ENCODE peak calls at places on chromosome 10, in ten cellular contexts. V is A549, B is upper lobe of left lung, N is neural progenitor cell, Z is upper lobe of right lung, F is stomach, A is heart left ventricle, Y is thoracic aorta, Q is adrenal gland, C is ovary. U is an unnamed sample. For H3K9me3, the result is how much of the 10 kb centered on the place peaks cover.

GRCh38 chr10:129959544-129960492 is 4.3 kb downstream of the EBF3 start:
- DNase-seq in Z (no peak), A (peak), C (no peak), B (no peak), V (no peak), F (peak), Y (no peak), Q (no peak), N (peak), U (no peak)

GRCh38 chr10:104199567-104199966 is 32.6 kb downstream of the CFAP43 start:
- DNase-seq in V (no peak), C (no peak), Q (no peak), A (no peak), N (no peak), B (peak), Z (no peak), F (no peak), Y (no peak), U (no peak)

GRCh38 chr10:79488870-79489269 is 23.5 kb upstream of the EIF5AL1 start:
- DNase-seq in Z (no peak), B (no peak), F (no peak), V (no peak), C (no peak), N (no peak), A (no peak), Y (no peak), Q (no peak), U (no peak)

GRCh38 chr10:69961168-69961863 is 91.3 kb upstream of the MACROH2A2 start:
- DNase-seq in V (no peak), F (peak), Q (peak), A (no peak), C (no peak), Y (no peak), Z (no peak), N (peak), B (no peak), U (no peak)

GRCh38 chr10:43965033-43965917 is 316.6 kb upstream of the ZNF32 start:
- DNase-seq in Q (no peak), A (peak), N (no peak), C (no peak), V (no peak), Z (peak), B (no peak), F (no peak), Y (no peak), U (no peak)

GRCh38 chr10:34868589-34868988 is 53.5 kb upstream of the PARD3 start:
- DNase-seq in Q (no peak), F (no peak), V (no peak), C (no peak), Y (no peak), Z (no peak), B (no peak), N (no peak), A (no peak), U (no peak)

GRCh38 chr10:13143761-13144160 is 17.6 kb upstream of the MCM10 start:
- DNase-seq in Q (no peak), Z (no peak), V (no peak), N (no peak), A (no peak), Y (no peak), F (no peak), B (no peak), C (no peak), U (no peak)

GRCh38 chr10:24722676-24723385 is 856 bp downstream of the ARHGAP21 start:
- DNase-seq in B (peak), Q (peak), N (peak), A (peak), V (peak), F (peak), Y (no peak), Z (peak), C (peak), U (peak)

GRCh38 chr10:124917168-124917938 is 24.6 kb upstream of the ZRANB1 start:
- DNase-seq in F (peak), C (peak), B (peak), N (peak), Q (peak), Z (peak), V (peak), A (peak), Y (no peak), U (peak)

GRCh38 chr10:117362313-117362712 is 12.9 kb downstream of the PDZD8 start:
- DNase-seq in A (no peak), C (no peak), Q (no peak), B (no peak), Y (no peak), N (no peak), Z (no peak), F (no peak), V (no peak), U (no peak)

GRCh38 chr10:13560597-13560996 is 26.2 kb upstream of the PRPF18 start:
- DNase-seq in Q (no peak), C (no peak), F (no peak), Y (no peak), V (no peak), A (no peak), Z (no peak), B (no peak), N (no peak), U (no peak)

GRCh38 chr10:3924344-3924743 is 139.3 kb upstream of the KLF6 start:
- DNase-seq in Y (no peak), F (no peak), N (no peak), C (no peak), V (no peak), A (no peak), B (no peak), Z (no peak), Q (no peak), U (no peak)

GRCh38 chr10:62852961-62853702 is 37.0 kb upstream of the EGR2 start:
- DNase-seq in N (no peak), Q (no peak), F (no peak), Y (no peak), Z (no peak), B (no peak), V (no peak), A (no peak), C (no peak), U (no peak)

GRCh38 chr10:62853710-62854109 is 37.5 kb upstream of the EGR2 start:
- DNase-seq in F (no peak), Y (no peak), B (no peak), C (no peak), V (no peak), Z (no peak), N (no peak), A (no peak), Q (no peak), U (no peak)

GRCh38 chr10:62847433-62847832 is 31.3 kb upstream of the EGR2 start:
- DNase-seq in Z (no peak), C (no peak), F (no peak), Y (no peak), Q (no peak), V (no peak), N (no peak), B (no peak), A (no peak), U (no peak)

GRCh38 chr10:62850646-62851045 is 34.5 kb upstream of the EGR2 start:
- DNase-seq in Y (no peak), A (no peak), V (no peak), F (no peak), N (no peak), C (no peak), Q (no peak), Z (no peak), B (no peak), U (no peak)

GRCh38 chr10:62851449-62851848 is 35.3 kb upstream of the EGR2 start:
- DNase-seq in Q (no peak), B (no peak), Y (no peak), A (no peak), V (no peak), F (no peak), C (no peak), Z (no peak), N (peak), U (no peak)
- TF ChIP-seq CTCF in Q (no peak), B (peak), Y (no peak), A (no peak), V (peak), F (no peak), C (no peak), Z (peak), N (peak), U (no peak)

GRCh38 chr10:58253184-58253583 is 14.5 kb downstream of the IPMK start:
- DNase-seq in Y (no peak), N (no peak), F (no peak), Q (no peak), A (no peak), Z (no peak), V (no peak), C (no peak), B (no peak), U (no peak)
- H3K9me3 ChIP-seq in Y (under half), N (under half), F (under half), Q (under half), A (under half), Z (under half), V (under half), C (under half), B (under half), U (under half)

GRCh38 chr10:22415072-22415471 is 69.8 kb downstream of the SPAG6 start:
- DNase-seq in B (no peak), C (no peak), A (no peak), Z (no peak), N (no peak), F (no peak), V (no peak), Y (no peak), Q (no peak), U (no peak)

GRCh38 chr10:22426653-22427052 is 81.4 kb downstream of the SPAG6 start:
- DNase-seq in N (no peak), B (no peak), V (no peak), A (no peak), C (no peak), Q (no peak), Z (no peak), F (no peak), Y (no peak), U (no peak)

GRCh38 chr10:22417736-22418268 is 72.5 kb downstream of the SPAG6 start:
- DNase-seq in C (no peak), Q (no peak), N (no peak), V (no peak), F (no peak), B (no peak), Z (no peak), A (no peak), Y (no peak), U (no peak)

GRCh38 chr10:22420787-22421517 is 75.7 kb downstream of the SPAG6 start:
- DNase-seq in V (no peak), Z (no peak), C (no peak), A (no peak), Q (no peak), B (no peak), N (no peak), F (no peak), Y (no peak), U (no peak)
- TF ChIP-seq CTCF in V (peak), Z (peak), C (no peak), A (no peak), Q (peak), B (no peak), N (no peak), F (no peak), Y (no peak), U (peak)

GRCh38 chr10:18557960-18558359 is 93.4 kb downstream of the NSUN6 start:
- DNase-seq in A (no peak), Y (no peak), N (no peak), Q (no peak), C (no peak), B (no peak), F (no peak), Z (no peak), V (no peak), U (no peak)
- H3K9me3 ChIP-seq in A (under half), Y (under half), N (under half), Q (under half), C (under half), B (under half), F (under half), Z (under half), V (under half), U (under half)

GRCh38 chr10:17250736-17251135 is 22.7 kb downstream of the VIM start:
- DNase-seq in Q (no peak), B (no peak), V (no peak), Y (no peak), A (no peak), N (no peak), Z (no peak), C (no peak), F (no peak), U (no peak)

GRCh38 chr10:17244712-17245365 is 16.8 kb downstream of the VIM start:
- DNase-seq in F (no peak), Z (no peak), A (no peak), C (no peak), N (no peak), V (no peak), B (no peak), Q (no peak), Y (no peak), U (no peak)

GRCh38 chr10:17248964-17249363 is 20.9 kb downstream of the VIM start:
- DNase-seq in Y (no peak), V (no peak), C (no peak), Q (no peak), F (no peak), N (no peak), Z (no peak), B (no peak), A (no peak), U (no peak)

GRCh38 chr10:17247210-17247609 is 19.2 kb downstream of the VIM start:
- DNase-seq in N (no peak), F (no peak), B (no peak), Z (no peak), A (no peak), C (no peak), Q (no peak), V (no peak), Y (no peak), U (no peak)

DNA sequence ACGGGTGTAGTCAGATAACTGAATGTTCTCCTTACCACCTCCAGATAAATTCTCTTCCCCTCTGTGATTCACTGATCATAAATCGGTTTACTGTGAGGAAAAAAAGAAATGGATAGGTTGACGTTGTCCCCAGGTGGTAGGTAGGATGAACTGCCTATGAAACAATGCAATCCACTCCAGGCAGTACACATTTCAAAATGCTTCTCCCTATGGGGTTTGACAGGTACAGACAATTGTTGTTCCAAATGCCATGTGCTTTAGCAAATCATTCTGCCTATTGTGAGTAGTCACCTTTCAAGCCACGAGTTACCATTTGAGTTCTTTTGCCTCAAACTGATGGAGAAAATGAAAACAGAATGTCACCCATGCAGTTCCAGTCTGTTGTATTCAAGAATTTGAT is 21.8 kb downstream of the VIM start:
- DNase-seq in F (no peak), Y (no peak), Z (no peak), Q (no peak), C (no peak), A (no peak), B (no peak), N (peak), V (no peak), U (no peak)
- TF ChIP-seq CTCF in F (no peak), Y (no peak), Z (no peak), Q (no peak), C (no peak), A (no peak), B (no peak), N (peak), V (peak), U (peak)

DNA sequence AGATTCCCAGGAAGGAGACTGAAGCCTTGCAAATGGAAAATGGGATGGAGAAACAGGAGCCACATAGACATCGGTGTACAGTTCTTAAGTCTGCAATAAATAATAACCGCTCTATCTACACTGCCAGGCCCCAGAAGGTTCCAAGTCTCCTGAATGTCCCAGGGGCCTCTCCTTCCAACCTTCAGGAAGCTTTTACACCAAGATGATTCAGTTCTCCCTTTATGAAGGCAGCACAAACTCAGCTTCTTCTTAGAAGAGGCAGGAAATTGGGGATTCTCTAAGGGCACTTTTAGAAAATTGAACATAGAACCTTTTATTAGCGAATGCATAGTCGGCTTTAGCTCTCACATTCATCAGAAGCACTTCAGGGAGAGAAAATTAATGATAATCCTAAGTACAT is 130.8 kb upstream of the LYZL1 start:
- DNase-seq in V (no peak), C (no peak), A (no peak), Q (no peak), Y (no peak), N (no peak), F (no peak), B (no peak), Z (no peak), U (no peak)
- H3K9me3 ChIP-seq in V (under half), C (under half), A (under half), Q (under half), Y (under half), N (under half), F (under half), B (under half), Z (under half), U (under half)

DNA sequence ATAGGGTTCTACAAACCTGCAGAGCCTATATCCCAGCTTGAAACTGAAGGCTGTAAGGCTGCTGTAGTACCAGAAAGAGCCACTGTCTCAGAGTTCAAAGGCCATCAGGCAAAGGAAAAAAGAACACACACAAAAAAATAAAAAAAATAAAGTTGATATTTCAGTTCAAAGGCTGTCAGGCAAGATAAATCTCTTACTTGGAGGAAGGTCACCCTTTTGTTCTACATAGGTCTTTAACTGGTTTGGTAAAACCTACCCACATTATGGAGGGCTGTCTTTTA is 12.0 kb upstream of the TMEM26 start:
- DNase-seq in Z (no peak), Q (no peak), C (no peak), F (no peak), V (no peak), Y (no peak), B (no peak), A (no peak), N (no peak), U (no peak)
- TF ChIP-seq CTCF in Z (no peak), Q (peak), C (no peak), F (no peak), V (no peak), Y (no peak), B (no peak), A (no peak), N (no peak), U (no peak)

DNA sequence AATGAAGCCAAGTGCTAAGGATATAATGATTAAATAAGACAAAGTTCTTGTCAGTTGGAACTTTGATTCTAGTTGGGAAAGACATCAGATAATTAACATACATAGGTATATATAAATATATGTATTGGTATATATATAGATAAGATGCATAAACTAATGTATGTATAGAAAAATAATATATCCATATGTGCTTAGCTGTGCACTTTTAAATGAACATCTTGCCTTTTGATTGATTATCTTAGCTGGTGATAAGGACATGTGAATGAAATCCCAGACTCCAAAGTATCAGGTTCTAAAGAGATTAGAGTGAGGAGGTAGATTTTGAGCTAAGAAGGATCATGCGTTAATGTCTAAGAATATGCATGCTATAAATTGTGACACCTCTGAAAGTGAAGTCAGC is 357.6 kb downstream of the GFRA1 start:
- DNase-seq in Z (no peak), Q (no peak), C (no peak), V (no peak), Y (no peak), F (no peak), A (no peak), B (no peak), N (no peak), U (no peak)
- H3K9me3 ChIP-seq in Z (under half), Q (under half), C (under half), V (under half), Y (under half), F (under half), A (under half), B (under half), N (under half), U (under half)

GRCh38 chr10:16049050-16049449 is 188.7 kb upstream of the MINDY3 start:
- DNase-seq in C (no peak), A (no peak), N (no peak), V (no peak), B (no peak), Q (no peak), F (no peak), Z (no peak), Y (no peak), U (no peak)
- TF ChIP-seq CTCF in C (no peak), A (no peak), N (peak), V (no peak), B (no peak), Q (no peak), F (no peak), Z (no peak), Y (no peak), U (no peak)

U was measured in CD4-positive, alpha-beta T cell.